ENCODE peak calls at places on chromosome 14, in nine cellular contexts. U is psoas muscle; J is CD4-positive, CD25-positive, alpha-beta regulatory T cell; A is mammary epithelial cell; R is adipocyte; N is GM23248; L is BE2C; K is fibroblast of lung; Q is effector memory CD4-positive, alpha-beta T cell. W is an unnamed sample. For H3K4me1, the result is how much of the 10 kb centered on the place peaks cover.

GRCh38 chr14:66139432-66139831 is 346.7 kb upstream of the CCDC196 start:
- DNase-seq in U (no peak), J (no peak), A (no peak), R (no peak), N (no peak), L (no peak), K (no peak), Q (no peak), W (no peak)

GRCh38 chr14:34554540-34555250 is 15.2 kb upstream of the EAPP start:
- DNase-seq in U (no peak), J (no peak), A (peak), R (peak), N (peak), L (no peak), K (peak), Q (no peak), W (no peak)

GRCh38 chr14:38419579-38419978 is 163.7 kb upstream of the CLEC14A start:
- DNase-seq in U (no peak), J (no peak), A (no peak), R (no peak), N (no peak), L (no peak), K (no peak), Q (no peak), W (no peak)

GRCh38 chr14:68137704-68138619 is 318.4 kb downstream of the RAD51B start:
- DNase-seq in U (peak), J (no peak), A (peak), R (peak), N (peak), L (peak), K (peak), Q (no peak), W (peak)

GRCh38 chr14:50067723-50068495 is 48.5 kb downstream of the VCPKMT start:
- DNase-seq in U (no peak), J (no peak), A (peak), R (peak), N (peak), L (no peak), K (peak), Q (no peak), W (no peak)

GRCh38 chr14:93105362-93105761 is 10.4 kb downstream of the ITPK1 start:
- DNase-seq in U (peak), J (no peak), A (peak), R (peak), N (peak), L (no peak), K (peak), Q (no peak), W (no peak)

GRCh38 chr14:71651228-71651627 is 281.0 kb upstream of the RGS6 start:
- DNase-seq in U (no peak), J (no peak), A (peak), R (peak), N (peak), L (no peak), K (peak), Q (no peak), W (no peak)

GRCh38 chr14:25400607-25401206 is 350.8 kb upstream of the STXBP6 start:
- DNase-seq in U (no peak), J (no peak), A (peak), R (peak), N (peak), L (peak), K (peak), Q (no peak), W (peak)

GRCh38 chr14:49999216-49999761 is 106.4 kb downstream of the ARF6 start:
- DNase-seq in U (peak), J (peak), A (peak), R (peak), N (peak), L (peak), K (peak), Q (peak), W (peak)

GRCh38 chr14:99601301-99601945 is 2.6 kb downstream of the CCDC85C start:
- DNase-seq in U (no peak), J (no peak), A (no peak), R (peak), N (no peak), L (no peak), K (no peak), Q (no peak), W (no peak)
- H3K4me1 ChIP-seq in U (under half), J (under half), A (under half), R (under half), N (under half), L (under half), K (under half), Q (under half), W (under half)

DNA sequence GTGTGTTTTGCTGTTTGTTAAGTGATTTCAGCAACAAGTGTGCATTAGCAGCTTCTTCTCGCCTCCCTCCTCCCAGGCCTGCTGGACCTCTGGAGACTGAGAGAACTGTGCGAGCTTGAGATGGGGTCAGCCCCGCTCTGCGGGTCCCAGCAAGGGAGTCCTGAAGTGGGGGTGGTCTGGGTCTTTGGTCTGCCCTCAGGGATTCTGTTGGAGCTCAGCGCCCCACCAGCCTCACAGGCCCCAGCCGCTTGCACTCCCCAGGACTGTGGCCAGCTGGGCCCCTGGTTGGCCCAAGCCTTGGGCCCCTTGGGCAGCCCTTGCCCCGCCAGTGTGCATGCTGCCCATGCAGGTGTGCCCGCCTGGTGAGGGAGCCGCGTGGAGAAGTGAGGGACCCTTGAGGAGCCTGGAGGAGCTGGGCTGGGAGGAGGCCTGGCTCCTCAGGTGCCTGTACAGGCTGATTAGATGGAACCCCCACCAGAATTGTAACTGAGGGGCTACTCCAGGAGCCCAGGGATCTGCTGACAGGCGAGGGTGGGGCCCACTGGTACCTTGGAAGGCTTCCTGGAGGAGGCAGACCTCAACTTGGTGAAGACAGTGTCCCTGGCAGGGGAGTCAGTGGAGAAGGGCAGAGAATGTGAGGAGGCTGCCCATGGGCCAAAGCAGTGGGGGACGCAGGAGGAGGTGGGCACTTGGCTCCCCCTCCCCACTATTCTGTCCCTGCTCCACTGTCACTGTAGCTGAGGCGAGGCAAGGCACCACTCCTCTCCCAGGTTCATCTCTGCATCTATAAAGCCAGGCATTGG is 56.7 kb downstream of the BEGAIN start:
- DNase-seq in U (no peak), J (no peak), A (no peak), R (no peak), N (no peak), L (no peak), K (no peak), Q (no peak), W (peak)
- H3K4me1 ChIP-seq in U (under half), J (under half), A (under half), R (under half), N (under half), L (under half), K (under half), Q (under half), W (under half)

DNA sequence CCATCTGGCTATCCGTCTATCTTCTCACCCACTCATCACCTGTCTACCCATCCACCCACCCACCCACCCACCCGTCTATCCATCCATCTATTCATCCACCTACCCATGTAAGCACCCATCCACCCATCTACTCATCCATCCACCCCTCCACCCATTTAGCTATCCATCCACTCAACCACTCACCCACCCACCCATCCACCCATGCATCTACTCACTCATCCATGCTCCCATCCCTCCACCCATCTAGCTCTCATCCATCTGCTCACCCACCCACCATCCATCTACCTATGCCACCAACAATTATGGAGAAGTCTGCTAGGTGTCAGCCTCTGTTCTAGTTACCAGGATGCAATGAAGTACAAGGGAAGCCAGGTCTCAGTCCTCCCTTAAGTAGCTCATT is 11.1 kb downstream of the TNFAIP2 start:
- DNase-seq in U (no peak), J (no peak), A (no peak), R (no peak), N (no peak), L (no peak), K (no peak), Q (no peak), W (no peak)
- H3K4me1 ChIP-seq in U (under half), J (under half), A (under half), R (under half), N (under half), L (under half), K (under half), Q (under half), W (under half)

GRCh38 chr14:104955396-104955770 is 22.8 kb downstream of the AHNAK2 start:
- DNase-seq in U (no peak), J (no peak), A (no peak), R (no peak), N (no peak), L (no peak), K (no peak), Q (no peak), W (no peak)

GRCh38 chr14:104953896-104954656 is 24.1 kb downstream of the AHNAK2 start:
- DNase-seq in U (no peak), J (no peak), A (no peak), R (no peak), N (no peak), L (peak), K (no peak), Q (no peak), W (no peak)

GRCh38 chr14:104956290-104956890 is 21.8 kb downstream of the AHNAK2 start:
- DNase-seq in U (no peak), J (no peak), A (no peak), R (no peak), N (no peak), L (peak), K (no peak), Q (no peak), W (no peak)

GRCh38 chr14:104953097-104953496 is 25.1 kb downstream of the AHNAK2 start:
- DNase-seq in U (no peak), J (no peak), A (no peak), R (no peak), N (no peak), L (peak), K (no peak), Q (no peak), W (no peak)

DNA sequence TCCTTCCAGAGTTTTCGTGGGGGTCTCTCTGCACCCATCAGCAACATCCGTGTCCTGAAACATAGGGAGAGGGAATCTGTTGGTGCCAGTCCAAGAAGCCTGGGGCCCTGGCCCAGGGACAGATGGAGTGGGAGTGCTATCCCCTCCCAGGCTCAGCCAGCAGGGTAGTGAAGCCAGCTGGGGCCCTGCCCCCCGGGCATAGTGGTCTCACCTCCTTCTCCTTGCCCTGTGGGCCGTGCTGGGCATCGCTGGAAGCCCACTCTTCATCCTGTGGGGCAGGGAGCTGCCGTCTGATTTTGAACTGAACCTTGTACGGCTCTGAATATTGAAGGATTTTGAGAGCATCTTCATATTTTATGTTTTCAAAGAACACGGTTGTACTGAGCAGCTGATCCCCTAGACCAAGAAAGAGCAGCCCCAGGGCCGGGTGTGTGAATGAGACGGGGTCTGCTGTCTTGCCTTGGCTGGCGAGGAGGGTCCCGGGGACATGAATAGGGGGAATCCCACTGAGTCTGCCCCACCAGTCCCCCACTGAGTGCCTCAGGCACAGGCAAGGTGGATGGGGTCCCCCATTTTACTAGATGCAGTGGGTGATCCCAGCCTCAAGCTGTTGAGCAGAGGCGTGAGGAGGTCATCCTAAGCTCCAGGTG is 23.3 kb downstream of the AHNAK2 start:
- DNase-seq in U (no peak), J (no peak), A (no peak), R (no peak), N (no peak), L (peak), K (no peak), Q (no peak), W (no peak)
- H3K4me1 ChIP-seq in U (under half), J (under half), A (under half), R (under half), N (under half), L (under half), K (under half), Q (under half), W (under half)

DNA sequence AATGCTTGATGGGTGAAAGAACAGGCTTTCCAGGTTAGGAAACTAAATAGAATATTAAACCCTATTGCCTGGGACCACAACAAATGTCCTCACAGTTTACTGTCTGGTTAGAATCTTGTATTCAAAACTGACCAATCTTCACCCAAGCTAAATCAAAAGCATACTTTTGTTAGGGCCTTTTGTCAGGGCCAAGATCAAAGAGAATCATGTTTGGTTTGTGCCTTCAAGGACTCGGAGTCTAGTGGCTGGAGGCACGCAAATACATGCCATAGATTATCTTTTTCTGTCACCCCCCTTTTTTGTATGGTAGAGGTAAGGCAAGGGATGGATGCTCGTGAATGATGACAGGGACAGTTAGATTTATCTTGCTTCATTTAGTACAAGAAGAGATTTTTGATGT is 51.1 kb upstream of the AKAP6 start:
- DNase-seq in U (no peak), J (no peak), A (no peak), R (no peak), N (no peak), L (no peak), K (no peak), Q (no peak), W (no peak)
- H3K4me1 ChIP-seq in U (under half), J (under half), A (under half), R (under half), N (under half), L (under half), K (under half), Q (under half), W (under half)

W was measured in SJCRH30.